ENCODE peak calls at places on chromosomes 11 and 22, in nine cellular contexts. I, D, B, A, U, G, L, F and N are unnamed samples.

GRCh38 chr11:28490763-28491382 is 382.7 kb downstream of the METTL15 start:
- DNase-seq in I (no peak), L (no peak), B (no peak), U (no peak), F (no peak), D (no peak), G (no peak), A (no peak), N (no peak)

GRCh38 chr11:128804481-128804880 is 62.6 kb downstream of the KCNJ1 start:
- DNase-seq in G (no peak), D (no peak), F (no peak), U (no peak), A (no peak), L (no peak), I (no peak), B (no peak), N (no peak)

GRCh38 chr22:49949914-49950292 is 10.7 kb upstream of the PIM3 start:
- DNase-seq in I (no peak), A (no peak), B (no peak), D (no peak), U (no peak), L (no peak), F (no peak), G (no peak), N (no peak)

GRCh38 chr22:44412136-44412731 is 85.8 kb downstream of the RTL6 start:
- DNase-seq in B (no peak), U (no peak), A (no peak), D (no peak), F (no peak), L (peak; percentile 52), G (no peak), I (no peak), N (no peak)

GRCh38 chr11:12692238-12693074 is 18.2 kb downstream of the TEAD1 start:
- DNase-seq in I (no peak), B (no peak), U (no peak), A (peak; percentile 95), D (peak; percentile 56), F (peak; percentile 89), G (peak; percentile 83), L (peak; percentile 82), N (no peak)

GRCh38 chr11:40271361-40271760 is 1188.1 kb downstream of the LRRC4C start:
- DNase-seq in L (no peak), G (no peak), U (no peak), D (no peak), F (no peak), A (no peak), B (no peak), I (no peak), N (no peak)

GRCh38 chr11:78467370-78467769 is 49.8 kb upstream of the GAB2 start:
- DNase-seq in B (no peak), D (no peak), F (no peak), G (no peak), U (no peak), I (no peak), L (no peak), A (no peak), N (no peak)

GRCh38 chr22:39349967-39350802 is at the start of gene SYNGR1:
- DNase-seq in G (no peak), A (peak; percentile 31), D (no peak), L (no peak), I (peak; percentile 43), B (peak; percentile 42), F (no peak), U (no peak), N (no peak)

GRCh38 chr11:105937738-105938137 is 84.3 kb downstream of the MSANTD4 start:
- DNase-seq in F (peak; percentile 42), B (no peak), A (no peak), D (no peak), L (no peak), G (no peak), I (no peak), U (no peak), N (no peak)

GRCh38 chr11:63180536-63180935 is 36.5 kb upstream of the SLC22A24 start:
- DNase-seq in I (no peak), A (no peak), L (no peak), D (no peak), B (no peak), U (no peak), G (no peak), F (no peak), N (no peak)

GRCh38 chr11:832529-833113 is at the start of gene CD151:
- DNase-seq in G (no peak), B (peak; percentile 82), A (no peak), U (no peak), I (peak; percentile 65), F (no peak), D (no peak), L (peak; percentile 79), N (no peak)

GRCh38 chr11:121575250-121575962 is 122.6 kb upstream of the SORL1-AS1 start:
- DNase-seq in F (no peak), B (peak; percentile 26), U (no peak), A (peak; percentile 88), D (no peak), I (no peak), G (peak; percentile 29), L (peak; percentile 89), N (no peak)

GRCh38 chr11:111604392-111605009 is 2.3 kb downstream of the SIK2 start:
- DNase-seq in B (peak; percentile 51), F (no peak), U (peak; percentile 47), A (no peak), D (peak; percentile 46), G (no peak), I (no peak), L (no peak), N (no peak)

GRCh38 chr11:129505266-129505665 is 129.6 kb downstream of the BARX2 start:
- DNase-seq in D (no peak), F (no peak), L (no peak), U (no peak), B (no peak), G (no peak), I (no peak), A (no peak), N (no peak)

GRCh38 chr11:112610996-112611795 is 350.0 kb upstream of the NCAM1 start:
- DNase-seq in I (no peak), A (no peak), U (no peak), L (no peak), B (no peak), D (no peak), G (no peak), F (no peak), N (no peak)

GRCh38 chr11:134338068-134338467 is 6.3 kb downstream of the GLB1L2 start:
- DNase-seq in D (no peak), B (no peak), G (no peak), A (no peak), I (no peak), L (no peak), F (no peak), U (no peak), N (no peak)

GRCh38 chr11:93219440-93219839 is 21.6 kb upstream of the SLC36A4 start:
- DNase-seq in U (no peak), D (no peak), L (no peak), F (no peak), G (no peak), I (no peak), B (no peak), A (no peak), N (no peak)

GRCh38 chr11:1566381-1567051 is 5.6 kb downstream of the DUSP8 start:
- DNase-seq in D (no peak), G (no peak), A (no peak), B (peak; percentile 26), U (no peak), I (no peak), F (no peak), L (no peak), N (no peak)

GRCh38 chr22:44573451-44573850 is 75.4 kb upstream of the RTL6 start:
- DNase-seq in D (no peak), G (no peak), U (no peak), L (peak; percentile 43), A (no peak), B (no peak), F (no peak), I (no peak), N (no peak)

GRCh38 chr11:119664701-119665420 is 64.1 kb downstream of the NECTIN1 start:
- DNase-seq in F (no peak), A (no peak), U (no peak), I (no peak), D (no peak), L (no peak), B (no peak), G (no peak), N (no peak)

GRCh38 chr11:86438685-86439084 is 64.0 kb downstream of the CCDC81 start:
- DNase-seq in D (no peak), I (no peak), U (no peak), L (no peak), F (no peak), A (no peak), G (no peak), B (no peak), N (no peak)

GRCh38 chr22:24107668-24108067 is 73.6 kb upstream of the SUSD2 start:
- DNase-seq in U (no peak), D (no peak), F (peak; percentile 36), A (peak; percentile 93), L (no peak), I (no peak), B (no peak), G (peak; percentile 83), N (no peak)

GRCh38 chr22:48953103-48953720 is 874.5 kb downstream of the BRD1 start:
- DNase-seq in A (no peak), U (no peak), I (no peak), B (no peak), F (no peak), G (no peak), D (no peak), L (peak; percentile 29), N (no peak)

GRCh38 chr22:32619614-32620426 is 145.2 kb downstream of the FBXO7 start:
- DNase-seq in U (no peak), A (peak; percentile 69), G (no peak), B (no peak), D (no peak), L (no peak), F (no peak), I (no peak), N (no peak)

GRCh38 chr11:93529707-93530467 is 13.3 kb downstream of the SMCO4 start:
- DNase-seq in F (no peak), I (no peak), G (no peak), B (no peak), A (no peak), L (peak; percentile 70), D (no peak), U (no peak), N (no peak)